ENCODE peak calls at places on chromosomes 16 and 17, in seven cellular contexts. P, G, T, D, H, B and W are unnamed samples.

GRCh38 chr17:43974541-43975315 is 21.0 kb upstream of the PYY start:
- DNase-seq in G (no peak), B (no peak), P (no peak), D (no peak), H (no peak), T (no peak), W (no peak)

GRCh38 chr17:71764507-71764906 is 356.3 kb upstream of the SOX9 start:
- DNase-seq in G (no peak), P (no peak), D (no peak), H (peak), T (peak), B (no peak), W (no peak)

GRCh38 chr16:73427177-73427576 is 379.2 kb upstream of the ZFHX3 start:
- DNase-seq in H (no peak), G (no peak), T (no peak), P (no peak), B (no peak), D (no peak), W (no peak)

GRCh38 chr17:17035920-17036319 is 6.3 kb upstream of the MPRIP start:
- DNase-seq in T (no peak), P (peak), B (no peak), H (no peak), D (no peak), G (no peak), W (no peak)

GRCh38 chr17:15502315-15503112 is 35.1 kb upstream of the CDRT4 start:
- DNase-seq in T (peak), B (peak), H (peak), D (peak), G (peak), P (peak), W (peak)

GRCh38 chr16:84950906-84951305 is 60.4 kb downstream of the ZDHHC7 start:
- DNase-seq in H (no peak), D (no peak), G (no peak), B (peak), P (no peak), T (no peak), W (peak)

GRCh38 chr17:7841622-7842379 is 7.8 kb downstream of the KDM6B start:
- DNase-seq in D (peak), P (peak), B (peak), T (peak), H (peak), G (peak), W (peak)

GRCh38 chr16:3808308-3809063 is 72.0 kb downstream of the CREBBP start:
- DNase-seq in T (no peak), P (no peak), D (no peak), H (no peak), G (no peak), B (no peak), W (no peak)

GRCh38 chr17:223723-224471 is 42.4 kb upstream of the DOC2B start:
- DNase-seq in G (no peak), D (no peak), H (peak), P (no peak), T (no peak), B (no peak), W (no peak)

GRCh38 chr17:65664296-65664695 is 102.8 kb upstream of the AXIN2 start:
- DNase-seq in T (peak), D (no peak), B (peak), G (no peak), P (no peak), H (no peak), W (no peak)

GRCh38 chr16:30896890-30897730 is 696 bp downstream of the CTF1 start:
- DNase-seq in B (peak), H (peak), G (peak), P (peak), T (peak), D (peak), W (no peak)

GRCh38 chr17:61849674-61850073 is 13.7 kb downstream of the BRIP1 start:
- DNase-seq in P (no peak), T (peak), B (peak), D (no peak), H (no peak), G (no peak), W (no peak)

GRCh38 chr16:49956915-49957314 is 68.1 kb upstream of the CNEP1R1 start:
- DNase-seq in D (no peak), T (no peak), H (no peak), B (no peak), P (no peak), G (no peak), W (no peak)

GRCh38 chr16:1343428-1344242 is 8.0 kb downstream of the TSR3 start:
- DNase-seq in T (no peak), G (no peak), P (peak), B (no peak), D (no peak), H (peak), W (no peak)

GRCh38 chr16:49674990-49675389 is 180.9 kb downstream of the ZNF423 start:
- DNase-seq in T (no peak), D (no peak), H (no peak), G (no peak), B (no peak), P (no peak), W (no peak)

GRCh38 chr17:76670708-76671122 is 27.2 kb upstream of the ST6GALNAC1 start:
- DNase-seq in T (no peak), D (no peak), G (no peak), B (no peak), H (no peak), P (no peak), W (no peak)

GRCh38 chr17:43712397-43712796 is 46.2 kb downstream of the SOST start:
- DNase-seq in G (no peak), B (no peak), P (no peak), T (no peak), D (no peak), H (no peak), W (no peak)

GRCh38 chr17:18055597-18055996 is 16.4 kb downstream of the GID4 start:
- DNase-seq in B (no peak), H (no peak), P (no peak), D (no peak), T (no peak), G (no peak), W (no peak)

GRCh38 chr16:53052519-53053501 is at the start of gene CHD9NB:
- DNase-seq in P (no peak), T (peak), H (peak), D (peak), B (peak), G (no peak), W (peak)

GRCh38 chr17:6704472-6705052 is 8.6 kb downstream of the SLC13A5 start:
- DNase-seq in H (no peak), T (no peak), B (no peak), P (no peak), G (no peak), D (no peak), W (no peak)

GRCh38 chr17:30477083-30477757 is at the start of gene GOSR1:
- DNase-seq in D (peak), T (peak), P (peak), H (peak), G (peak), B (peak), W (peak)

GRCh38 chr17:72123964-72124791 is 3.4 kb downstream of the SOX9 start:
- DNase-seq in D (no peak), H (no peak), G (no peak), P (peak), B (no peak), T (no peak), W (no peak)

GRCh38 chr16:89090669-89091426 is 2.8 kb upstream of the ACSF3 start:
- DNase-seq in H (no peak), D (no peak), P (peak), B (no peak), G (no peak), T (no peak), W (no peak)
- H3K4me3 ChIP-seq in H (no peak), D (no peak), P (no peak), B (no peak), G (no peak), T (no peak), W (no peak)

DNA sequence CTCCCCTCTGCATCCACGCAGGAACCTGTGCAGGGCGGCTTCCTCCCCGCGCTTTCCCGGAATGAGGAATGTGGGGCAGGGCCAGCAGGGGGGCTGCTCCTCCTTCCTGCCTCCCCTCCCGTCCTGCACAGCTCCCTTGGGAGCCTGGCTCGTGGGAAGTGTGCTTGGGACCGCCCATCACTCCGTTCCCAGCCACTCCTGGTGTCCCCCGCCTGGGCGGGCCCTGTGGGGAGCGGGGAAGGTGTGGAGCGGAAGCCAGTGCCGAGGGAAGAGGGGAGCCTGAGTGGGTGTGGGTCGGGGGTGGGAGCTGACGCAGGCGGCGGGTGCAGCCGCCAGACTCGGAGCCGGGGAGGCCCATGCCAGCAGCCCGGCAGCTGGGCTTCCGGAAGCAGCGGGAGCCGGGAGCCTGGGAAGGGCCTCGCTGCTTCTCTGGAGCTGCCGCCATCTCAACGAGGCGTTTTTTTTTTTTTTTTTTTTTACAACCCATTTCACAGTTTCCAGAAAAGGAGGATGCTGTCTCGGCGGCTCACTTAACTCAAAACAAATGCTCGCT is 24.2 kb downstream of the BAHCC1 start:
- DNase-seq in G (peak), D (peak), B (peak), H (peak), P (peak), T (peak), W (no peak)
- H3K4me3 ChIP-seq in G (peak), D (peak), B (peak), H (peak), P (no peak), T (peak), W (no peak)

GRCh38 chr17:79401704-79402075 is 209.2 kb downstream of the RBFOX3 start:
- DNase-seq in H (no peak), P (no peak), B (no peak), D (no peak), T (no peak), G (no peak), W (no peak)
- H3K4me3 ChIP-seq in H (no peak), P (no peak), B (no peak), D (no peak), T (no peak), G (no peak), W (no peak)

DNA sequence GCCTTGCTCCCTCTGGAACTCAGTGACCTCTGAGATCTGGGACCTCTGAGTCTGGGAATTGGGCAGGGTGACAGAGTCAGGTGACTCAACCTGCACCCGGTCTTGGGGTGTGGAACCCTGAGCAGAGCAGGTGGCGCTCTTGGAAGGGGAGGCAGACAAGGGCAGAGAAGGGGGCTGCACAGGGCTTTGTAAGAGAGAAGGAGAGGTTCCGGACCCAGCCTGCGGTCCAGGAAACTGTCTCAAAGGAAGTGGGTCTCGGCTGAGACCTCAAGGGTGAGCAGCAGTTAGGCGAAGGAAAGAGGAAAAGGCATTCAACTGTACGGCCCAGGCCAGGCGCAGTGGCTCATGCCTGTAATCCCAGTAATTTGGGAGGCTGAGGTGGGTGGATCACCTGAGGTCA is 10.0 kb upstream of the RIPOR1 start:
- DNase-seq in D (no peak), P (no peak), B (no peak), G (no peak), H (no peak), T (no peak), W (no peak)
- H3K4me3 ChIP-seq in D (no peak), P (no peak), B (no peak), G (peak), H (no peak), T (no peak), W (no peak)